ENCODE peak calls at places on chromosomes 5 and 9, in seven cellular contexts. W is cardiac muscle cell, O is aorta, P is pancreas, B is glutamatergic neuron, A is cardiac fibroblast, Q is brain pericyte. E is an unnamed sample.

GRCh38 chr5:108531367-108532211 is 149.7 kb upstream of the FBXL17 start:
- DNase-seq in P (no peak), Q (no peak), A (no peak), B (no peak), O (no peak), W (peak; percentile 77), E (no peak)

GRCh38 chr9:110835859-110836271 is 167.3 kb downstream of the MUSK start:
- DNase-seq in O (no peak), P (no peak), A (peak; percentile 32), B (no peak), Q (no peak), W (no peak), E (no peak)

GRCh38 chr5:158770506-158770905 is 329.2 kb downstream of the EBF1 start:
- DNase-seq in B (no peak), O (no peak), W (no peak), A (peak; percentile 38), P (no peak), Q (no peak), E (no peak)

GRCh38 chr9:126420643-126421564 is 94.3 kb downstream of the MVB12B start:
- DNase-seq in A (peak; percentile 65), P (no peak), Q (no peak), O (no peak), B (no peak), W (no peak), E (no peak)

GRCh38 chr5:159208508-159209437 is 580 bp downstream of the RNF145 start:
- DNase-seq in A (peak; percentile 33), W (peak; percentile 52), B (peak; percentile 76), O (peak; percentile 63), Q (no peak), P (peak; percentile 32), E (peak; percentile 40)

GRCh38 chr5:128782446-128782845 is 182.8 kb upstream of the SLC27A6 start:
- DNase-seq in A (peak; percentile 85), W (no peak), Q (peak; percentile 57), B (no peak), P (peak; percentile 33), O (peak; percentile 82), E (no peak)

GRCh38 chr5:31711363-31711762 is 72.4 kb downstream of the PDZD2 start:
- DNase-seq in O (no peak), W (no peak), A (no peak), P (no peak), B (no peak), Q (no peak), E (no peak)

GRCh38 chr5:159951387-159951786 is 35.1 kb downstream of the ADRA1B start:
- DNase-seq in W (no peak), P (no peak), A (peak; percentile 19), O (no peak), Q (no peak), B (peak; percentile 27), E (no peak)

GRCh38 chr9:36332006-36332405 is 68.1 kb downstream of the RNF38 start:
- DNase-seq in O (no peak), Q (no peak), B (no peak), A (peak; percentile 46), W (no peak), P (no peak), E (no peak)

GRCh38 chr5:68375540-68375939 is 160.0 kb downstream of the PIK3R1 start:
- DNase-seq in W (no peak), P (no peak), Q (no peak), B (no peak), A (no peak), O (no peak), E (no peak)

GRCh38 chr5:151104795-151105194 is 24.0 kb upstream of the TNIP1 start:
- DNase-seq in O (no peak), B (no peak), W (no peak), P (no peak), A (peak; percentile 57), Q (no peak), E (peak; percentile 71)

GRCh38 chr5:117872798-117873368 is 1115.5 kb downstream of the DTWD2 start:
- DNase-seq in P (no peak), O (no peak), B (no peak), Q (no peak), W (no peak), A (no peak), E (no peak)

GRCh38 chr5:72658767-72659540 is 151.7 kb upstream of the ZNF366 start:
- DNase-seq in W (no peak), B (no peak), A (peak; percentile 28), Q (no peak), P (no peak), O (no peak), E (no peak)

GRCh38 chr5:72790188-72790587 is 26.3 kb upstream of the TNPO1 start:
- DNase-seq in O (no peak), A (peak; percentile 33), W (no peak), B (no peak), Q (no peak), P (no peak), E (no peak)

GRCh38 chr5:96278995-96279394 is 154.1 kb downstream of the PCSK1 start:
- DNase-seq in W (no peak), A (no peak), P (no peak), O (no peak), B (no peak), Q (no peak), E (no peak)

GRCh38 chr5:79507251-79508205 is 6.4 kb downstream of the HOMER1 start:
- DNase-seq in Q (no peak), O (no peak), P (no peak), B (no peak), A (no peak), W (no peak), E (no peak)

E was measured in ovary.